ENCODE peak calls at places on chromosome 1, in seven cellular contexts. One of them, this sample, is unnamed.
A peak's percentile ranks its signal among the peaks of the same experiment; 100 is the strongest.

GRCh38 chr1:151282883-151283725 is 1.0 kb downstream of the ZNF687 start:
- DNase-seq in GM18507: no peak
- DNase-seq in D341Med: peak; percentile 79
- DNase-seq in ecto neural progenitor cell: peak; percentile 62
- DNase-seq in stomach: peak; percentile 35
- DNase-seq in prostate gland: no peak
- DNase-seq in GM13976: peak; percentile 62
- DNase-seq in this sample: no peak

GRCh38 chr1:3012511-3013291 is 8.6 kb upstream of the ACTRT2 start:
- DNase-seq in D341Med: peak; percentile 64
- DNase-seq in ecto neural progenitor cell: peak; percentile 80
- DNase-seq in prostate gland: peak; percentile 33
- DNase-seq in stomach: peak; percentile 77
- DNase-seq in GM13976: peak; percentile 63
- DNase-seq in GM18507: peak; percentile 22
- DNase-seq in this sample: no peak

GRCh38 chr1:232556336-232556735 is 73.6 kb downstream of the SIPA1L2 start:
- DNase-seq in GM13976: no peak
- DNase-seq in ecto neural progenitor cell: no peak
- DNase-seq in GM18507: no peak
- DNase-seq in stomach: no peak
- DNase-seq in prostate gland: no peak
- DNase-seq in D341Med: no peak
- DNase-seq in this sample: no peak

GRCh38 chr1:16183157-16183556 is 27.3 kb upstream of the EPHA2 start:
- DNase-seq in stomach: no peak
- DNase-seq in D341Med: no peak
- DNase-seq in prostate gland: no peak
- DNase-seq in GM18507: no peak
- DNase-seq in GM13976: no peak
- DNase-seq in ecto neural progenitor cell: no peak
- DNase-seq in this sample: no peak

GRCh38 chr1:93021539-93022134 is 57.4 kb upstream of the MTF2 start:
- DNase-seq in stomach: no peak
- DNase-seq in GM13976: peak; percentile 67
- DNase-seq in GM18507: no peak
- DNase-seq in prostate gland: no peak
- DNase-seq in ecto neural progenitor cell: no peak
- DNase-seq in D341Med: peak; percentile 42
- DNase-seq in this sample: peak; percentile 56

GRCh38 chr1:180160362-180160761 is 5.7 kb downstream of the QSOX1 start:
- DNase-seq in GM18507: no peak
- DNase-seq in ecto neural progenitor cell: peak; percentile 6
- DNase-seq in GM13976: no peak
- DNase-seq in D341Med: no peak
- DNase-seq in prostate gland: no peak
- DNase-seq in stomach: no peak
- DNase-seq in this sample: no peak

GRCh38 chr1:36155560-36156328 is at the start of gene MAP7D1:
- DNase-seq in stomach: peak; percentile 85
- DNase-seq in GM18507: peak; percentile 61
- DNase-seq in GM13976: peak; percentile 87
- DNase-seq in D341Med: peak; percentile 88
- DNase-seq in ecto neural progenitor cell: peak; percentile 90
- DNase-seq in prostate gland: peak; percentile 81
- DNase-seq in this sample: peak; percentile 29

GRCh38 chr1:77639056-77639455 is 43.4 kb downstream of the ZZZ3 start:
- DNase-seq in stomach: no peak
- DNase-seq in D341Med: no peak
- DNase-seq in GM18507: no peak
- DNase-seq in prostate gland: no peak
- DNase-seq in GM13976: no peak
- DNase-seq in ecto neural progenitor cell: no peak
- DNase-seq in this sample: peak; percentile 8

GRCh38 chr1:10950316-10951172 is 61.9 kb upstream of the TARDBP start:
- DNase-seq in ecto neural progenitor cell: no peak
- DNase-seq in GM13976: no peak
- DNase-seq in stomach: no peak
- DNase-seq in GM18507: no peak
- DNase-seq in D341Med: no peak
- DNase-seq in prostate gland: no peak
- DNase-seq in this sample: no peak

GRCh38 chr1:219676012-219676770 is 63.3 kb upstream of the ZC3H11B start:
- DNase-seq in prostate gland: no peak
- DNase-seq in GM18507: no peak
- DNase-seq in stomach: no peak
- DNase-seq in GM13976: no peak
- DNase-seq in ecto neural progenitor cell: no peak
- DNase-seq in D341Med: no peak
- DNase-seq in this sample: no peak

GRCh38 chr1:44676484-44677200 is 2.1 kb downstream of the ARMH1 start:
- DNase-seq in GM13976: no peak
- DNase-seq in ecto neural progenitor cell: no peak
- DNase-seq in prostate gland: no peak
- DNase-seq in GM18507: no peak
- DNase-seq in stomach: no peak
- DNase-seq in D341Med: no peak
- DNase-seq in this sample: no peak

GRCh38 chr1:228496494-228496893 is 9.3 kb downstream of the RNF187 start:
- DNase-seq in D341Med: no peak
- DNase-seq in GM18507: no peak
- DNase-seq in prostate gland: no peak
- DNase-seq in stomach: no peak
- DNase-seq in GM13976: no peak
- DNase-seq in ecto neural progenitor cell: no peak
- DNase-seq in this sample: no peak

GRCh38 chr1:226632922-226633351 is 84.4 kb downstream of the STUM start:
- DNase-seq in stomach: no peak
- DNase-seq in ecto neural progenitor cell: no peak
- DNase-seq in GM13976: peak; percentile 58
- DNase-seq in GM18507: no peak
- DNase-seq in prostate gland: no peak
- DNase-seq in D341Med: no peak
- DNase-seq in this sample: no peak

GRCh38 chr1:64171797-64172281 is 31.6 kb upstream of the UBE2U start:
- DNase-seq in D341Med: no peak
- DNase-seq in stomach: no peak
- DNase-seq in GM13976: no peak
- DNase-seq in GM18507: no peak
- DNase-seq in prostate gland: peak; percentile 13
- DNase-seq in ecto neural progenitor cell: no peak
- DNase-seq in this sample: peak; percentile 60

GRCh38 chr1:35451125-35451528 is 106.1 kb downstream of the KIAA0319L start:
- DNase-seq in ecto neural progenitor cell: peak; percentile 76
- DNase-seq in stomach: peak; percentile 87
- DNase-seq in D341Med: peak; percentile 83
- DNase-seq in prostate gland: peak; percentile 73
- DNase-seq in GM13976: peak; percentile 64
- DNase-seq in GM18507: peak; percentile 37
- DNase-seq in this sample: no peak

GRCh38 chr1:238223067-238223640 is 332.4 kb upstream of the ZP4 start:
- DNase-seq in prostate gland: no peak
- DNase-seq in GM18507: no peak
- DNase-seq in D341Med: no peak
- DNase-seq in GM13976: no peak
- DNase-seq in stomach: no peak
- DNase-seq in ecto neural progenitor cell: no peak
- DNase-seq in this sample: no peak

GRCh38 chr1:103156966-103157365 is 48.6 kb upstream of the COL11A1 start:
- DNase-seq in prostate gland: no peak
- DNase-seq in D341Med: no peak
- DNase-seq in ecto neural progenitor cell: no peak
- DNase-seq in stomach: no peak
- DNase-seq in GM13976: no peak
- DNase-seq in GM18507: no peak
- DNase-seq in this sample: no peak